ENCODE peak calls at places on chromosomes 6 and 20, in five cellular contexts. One of them, this sample, is unnamed.

GRCh38 chr6:132132420-132132819 is 181.2 kb upstream of the CCN2 start:
- DNase-seq in neural crest cell: no peak
- DNase-seq in PC-9: peak; percentile 15
- DNase-seq in T-helper 2 cell: no peak
- DNase-seq in progenitor cell of endocrine pancreas: no peak
- DNase-seq in this sample: peak; percentile 17

GRCh38 chr6:35736982-35737412 is at the start of gene ARMC12:
- DNase-seq in progenitor cell of endocrine pancreas: no peak
- DNase-seq in PC-9: no peak
- DNase-seq in T-helper 2 cell: no peak
- DNase-seq in neural crest cell: no peak
- DNase-seq in this sample: no peak

GRCh38 chr20:10658876-10659632 is 14.7 kb downstream of the JAG1 start:
- DNase-seq in T-helper 2 cell: no peak
- DNase-seq in progenitor cell of endocrine pancreas: no peak
- DNase-seq in neural crest cell: no peak
- DNase-seq in PC-9: no peak
- DNase-seq in this sample: no peak

GRCh38 chr6:80643881-80644280 is 537.4 kb downstream of the BCKDHB start:
- DNase-seq in T-helper 2 cell: no peak
- DNase-seq in progenitor cell of endocrine pancreas: no peak
- DNase-seq in PC-9: no peak
- DNase-seq in neural crest cell: no peak
- DNase-seq in this sample: no peak

GRCh38 chr6:118565317-118565960 is 17.3 kb downstream of the PLN start:
- DNase-seq in T-helper 2 cell: peak; percentile 23
- DNase-seq in PC-9: peak; percentile 72
- DNase-seq in neural crest cell: no peak
- DNase-seq in progenitor cell of endocrine pancreas: no peak
- DNase-seq in this sample: no peak

GRCh38 chr6:138765896-138766487 is 7.6 kb upstream of the CCDC28A start:
- DNase-seq in PC-9: peak; percentile 60
- DNase-seq in neural crest cell: no peak
- DNase-seq in T-helper 2 cell: no peak
- DNase-seq in progenitor cell of endocrine pancreas: no peak
- DNase-seq in this sample: no peak

GRCh38 chr6:111764238-111765182 is 108.7 kb downstream of the FYN start:
- DNase-seq in T-helper 2 cell: peak; percentile 86
- DNase-seq in PC-9: peak; percentile 21
- DNase-seq in neural crest cell: no peak
- DNase-seq in progenitor cell of endocrine pancreas: no peak
- DNase-seq in this sample: no peak

GRCh38 chr20:1225263-1225728 is 548 bp upstream of the RAD21L1 start:
- DNase-seq in T-helper 2 cell: no peak
- DNase-seq in PC-9: peak; percentile 37
- DNase-seq in neural crest cell: no peak
- DNase-seq in progenitor cell of endocrine pancreas: no peak
- DNase-seq in this sample: no peak

This sample was measured in thyroid gland.